ENCODE peak calls at places on chromosomes 3 and 15, in eight cellular contexts. One of them, this sample, is unnamed.

GRCh38 chr15:44710236-44711088 is 661 bp downstream of the PATL2 start:
- DNase-seq in K562: peak
- DNase-seq in breast epithelium: no peak
- DNase-seq in GM12878: peak
- DNase-seq in suprapubic skin: no peak
- DNase-seq in transverse colon: peak
- DNase-seq in endothelial cell of umbilical vein: no peak
- DNase-seq in HCT116: no peak
- DNase-seq in this sample: peak

GRCh38 chr3:177523991-177524438 is 326.7 kb upstream of the TBL1XR1 start:
- DNase-seq in K562: no peak
- DNase-seq in endothelial cell of umbilical vein: no peak
- DNase-seq in HCT116: no peak
- DNase-seq in suprapubic skin: no peak
- DNase-seq in breast epithelium: no peak
- DNase-seq in GM12878: no peak
- DNase-seq in transverse colon: no peak
- DNase-seq in this sample: no peak

GRCh38 chr3:155014953-155015352 is 65.2 kb upstream of the MME start:
- DNase-seq in K562: no peak
- DNase-seq in HCT116: no peak
- DNase-seq in suprapubic skin: no peak
- DNase-seq in GM12878: no peak
- DNase-seq in endothelial cell of umbilical vein: no peak
- DNase-seq in breast epithelium: no peak
- DNase-seq in transverse colon: no peak
- DNase-seq in this sample: no peak

GRCh38 chr15:82936966-82937647 is 15.4 kb downstream of the HOMER2 start:
- DNase-seq in K562: no peak
- DNase-seq in transverse colon: no peak
- DNase-seq in HCT116: no peak
- DNase-seq in endothelial cell of umbilical vein: no peak
- DNase-seq in GM12878: no peak
- DNase-seq in suprapubic skin: no peak
- DNase-seq in breast epithelium: no peak
- DNase-seq in this sample: no peak

GRCh38 chr3:170867143-170867542 is 2.9 kb downstream of the RPL22L1 start:
- DNase-seq in endothelial cell of umbilical vein: no peak
- DNase-seq in HCT116: no peak
- DNase-seq in K562: no peak
- DNase-seq in suprapubic skin: no peak
- DNase-seq in breast epithelium: no peak
- DNase-seq in transverse colon: no peak
- DNase-seq in GM12878: no peak
- DNase-seq in this sample: no peak

GRCh38 chr3:38170722-38171121 is 5.4 kb downstream of the OXSR1 start:
- DNase-seq in suprapubic skin: no peak
- DNase-seq in GM12878: no peak
- DNase-seq in breast epithelium: no peak
- DNase-seq in endothelial cell of umbilical vein: no peak
- DNase-seq in K562: no peak
- DNase-seq in transverse colon: no peak
- DNase-seq in HCT116: no peak
- DNase-seq in this sample: no peak

GRCh38 chr15:39658740-39659139 is 77.9 kb downstream of the THBS1 start:
- DNase-seq in breast epithelium: no peak
- DNase-seq in GM12878: no peak
- DNase-seq in suprapubic skin: no peak
- DNase-seq in transverse colon: no peak
- DNase-seq in K562: no peak
- DNase-seq in HCT116: no peak
- DNase-seq in endothelial cell of umbilical vein: no peak
- DNase-seq in this sample: no peak

GRCh38 chr15:52810346-52810745 is 20.2 kb upstream of the ONECUT1 start:
- DNase-seq in GM12878: no peak
- DNase-seq in breast epithelium: no peak
- DNase-seq in HCT116: no peak
- DNase-seq in transverse colon: no peak
- DNase-seq in suprapubic skin: no peak
- DNase-seq in K562: no peak
- DNase-seq in endothelial cell of umbilical vein: no peak
- DNase-seq in this sample: no peak

GRCh38 chr3:116702370-116702769 is 7.2 kb upstream of the TUSC7 start:
- DNase-seq in HCT116: no peak
- DNase-seq in endothelial cell of umbilical vein: no peak
- DNase-seq in breast epithelium: no peak
- DNase-seq in K562: no peak
- DNase-seq in suprapubic skin: no peak
- DNase-seq in transverse colon: no peak
- DNase-seq in GM12878: no peak
- DNase-seq in this sample: no peak

GRCh38 chr15:22974745-22975144 is 5.4 kb downstream of the CYFIP1 start:
- DNase-seq in breast epithelium: no peak
- DNase-seq in K562: no peak
- DNase-seq in suprapubic skin: peak
- DNase-seq in transverse colon: no peak
- DNase-seq in endothelial cell of umbilical vein: no peak
- DNase-seq in GM12878: no peak
- DNase-seq in HCT116: no peak
- DNase-seq in this sample: no peak

GRCh38 chr15:40259021-40259420 is 20.2 kb downstream of the PAK6 start:
- DNase-seq in endothelial cell of umbilical vein: no peak
- DNase-seq in transverse colon: no peak
- DNase-seq in K562: no peak
- DNase-seq in suprapubic skin: no peak
- DNase-seq in breast epithelium: no peak
- DNase-seq in GM12878: no peak
- DNase-seq in HCT116: no peak
- DNase-seq in this sample: no peak

DNA sequence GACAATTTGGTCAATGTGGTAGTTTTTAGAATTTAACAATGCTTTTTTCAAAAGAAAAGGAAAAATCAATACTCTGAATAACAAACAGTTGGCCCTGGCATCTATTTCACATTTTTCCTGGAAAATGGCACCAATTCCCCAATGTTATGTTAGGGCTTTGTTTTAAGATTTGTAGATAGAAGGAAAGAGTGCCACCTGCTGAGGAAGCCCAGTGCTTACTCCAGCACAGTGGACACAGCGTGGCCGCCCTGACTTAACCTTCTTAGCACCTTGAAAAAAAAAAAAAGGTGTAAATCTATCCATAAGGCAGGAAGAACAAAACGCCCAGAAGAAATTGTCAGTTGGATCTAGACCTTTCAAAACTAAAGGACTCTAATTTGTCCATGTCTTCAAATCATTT is 110.7 kb upstream of the CNTN4 start:
- DNase-seq in breast epithelium: no peak
- DNase-seq in HCT116: no peak
- DNase-seq in transverse colon: peak
- DNase-seq in K562: no peak
- DNase-seq in GM12878: no peak
- DNase-seq in suprapubic skin: no peak
- DNase-seq in endothelial cell of umbilical vein: peak
- DNase-seq in this sample: no peak
- TF ChIP-seq CTCF in breast epithelium: no peak
- TF ChIP-seq CTCF in HCT116: no peak
- TF ChIP-seq CTCF in transverse colon: peak
- TF ChIP-seq CTCF in K562: no peak
- TF ChIP-seq CTCF in GM12878: no peak
- TF ChIP-seq CTCF in suprapubic skin: no peak
- TF ChIP-seq CTCF in endothelial cell of umbilical vein: peak
- TF ChIP-seq CTCF in this sample: no peak

DNA sequence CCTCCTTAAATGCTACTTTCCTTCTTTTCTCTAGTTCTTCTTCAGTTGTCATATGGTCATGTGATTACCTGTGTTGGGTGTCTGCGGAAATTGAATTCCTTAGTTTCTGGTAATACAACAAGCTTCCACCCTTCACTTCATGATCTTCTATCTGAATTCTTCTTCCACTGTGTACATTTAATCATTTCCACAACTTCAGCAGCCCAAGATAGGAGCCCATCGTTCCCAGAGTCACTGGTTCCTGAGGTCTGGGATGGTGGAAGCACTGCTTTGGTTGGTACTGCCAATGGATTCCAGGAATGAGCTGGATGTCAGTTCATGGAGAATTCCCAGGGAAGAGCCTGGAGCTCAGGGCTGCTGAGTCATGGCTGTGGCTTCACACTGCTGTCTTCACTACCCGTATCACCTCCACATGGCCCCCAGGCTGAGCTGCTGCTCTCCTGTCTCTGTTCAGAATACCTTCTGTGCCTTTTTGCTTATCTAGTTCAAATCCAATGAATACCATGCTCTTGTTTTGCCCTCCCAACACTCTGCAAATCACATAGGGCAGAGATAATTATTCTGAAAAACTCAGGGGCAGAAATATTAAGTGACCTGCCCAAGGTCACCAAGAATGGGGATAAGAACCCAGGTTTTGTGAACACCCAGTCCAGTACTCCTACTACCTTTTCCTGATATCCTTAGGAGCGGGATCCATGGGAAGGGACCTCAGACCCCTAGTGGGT is 98.5 kb downstream of the RPL39L start:
- DNase-seq in endothelial cell of umbilical vein: peak
- DNase-seq in GM12878: no peak
- DNase-seq in breast epithelium: no peak
- DNase-seq in suprapubic skin: no peak
- DNase-seq in transverse colon: no peak
- DNase-seq in K562: no peak
- DNase-seq in HCT116: no peak
- DNase-seq in this sample: no peak
- TF ChIP-seq POLR2A in endothelial cell of umbilical vein: no peak
- TF ChIP-seq POLR2A in GM12878: peak
- TF ChIP-seq POLR2A in breast epithelium: no peak
- TF ChIP-seq POLR2A in suprapubic skin: no peak
- TF ChIP-seq POLR2A in transverse colon: no peak
- TF ChIP-seq POLR2A in K562: no peak
- TF ChIP-seq POLR2A in HCT116: no peak
- TF ChIP-seq POLR2A in this sample: no peak

GRCh38 chr3:122793568-122794416 is at the start of gene HSPBAP1:
- DNase-seq in GM12878: peak
- DNase-seq in suprapubic skin: peak
- DNase-seq in breast epithelium: peak
- DNase-seq in transverse colon: peak
- DNase-seq in K562: peak
- DNase-seq in endothelial cell of umbilical vein: peak
- DNase-seq in HCT116: peak
- DNase-seq in this sample: peak
- TF ChIP-seq POLR2AphosphoS5 in GM12878: peak
- TF ChIP-seq POLR2AphosphoS5 in suprapubic skin: no peak
- TF ChIP-seq POLR2AphosphoS5 in breast epithelium: peak
- TF ChIP-seq POLR2AphosphoS5 in transverse colon: peak
- TF ChIP-seq POLR2AphosphoS5 in K562: no peak
- TF ChIP-seq POLR2AphosphoS5 in endothelial cell of umbilical vein: peak
- TF ChIP-seq POLR2AphosphoS5 in HCT116: peak
- TF ChIP-seq POLR2AphosphoS5 in this sample: peak

GRCh38 chr15:57743424-57743823 is 36.9 kb downstream of the POLR2M start:
- DNase-seq in suprapubic skin: no peak
- DNase-seq in HCT116: no peak
- DNase-seq in K562: peak
- DNase-seq in transverse colon: no peak
- DNase-seq in GM12878: no peak
- DNase-seq in endothelial cell of umbilical vein: peak
- DNase-seq in breast epithelium: no peak
- DNase-seq in this sample: no peak
- TF ChIP-seq CTCF in suprapubic skin: no peak
- TF ChIP-seq CTCF in HCT116: peak
- TF ChIP-seq CTCF in K562: peak
- TF ChIP-seq CTCF in transverse colon: no peak
- TF ChIP-seq CTCF in GM12878: peak
- TF ChIP-seq CTCF in endothelial cell of umbilical vein: no peak
- TF ChIP-seq CTCF in breast epithelium: no peak
- TF ChIP-seq CTCF in this sample: no peak

DNA sequence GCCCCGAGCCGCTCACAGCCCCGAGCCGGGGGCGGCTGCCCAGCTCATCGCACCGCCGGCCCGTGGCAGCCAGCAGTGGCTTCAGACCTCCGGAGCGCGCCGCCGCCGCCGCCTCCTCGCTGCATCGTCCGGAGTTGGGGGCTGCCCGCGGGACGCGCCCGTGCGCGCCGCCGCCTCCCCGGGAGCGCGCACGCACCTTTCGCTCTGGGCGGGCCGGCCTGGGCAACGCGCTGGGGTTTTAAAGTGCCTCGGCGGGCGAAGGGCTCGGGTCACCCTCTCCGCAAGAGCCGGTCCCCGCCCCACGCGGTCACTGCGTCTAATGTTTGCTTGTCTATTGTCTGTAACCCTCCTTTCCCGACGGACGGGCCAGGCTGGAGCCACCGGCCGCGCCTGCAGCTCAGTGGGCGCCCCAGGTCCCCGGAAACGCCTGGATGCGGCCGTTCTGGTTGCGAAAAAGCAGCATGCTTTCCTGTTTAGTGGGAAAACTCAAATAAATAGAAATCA is at the start of gene RYK:
- DNase-seq in endothelial cell of umbilical vein: peak
- DNase-seq in HCT116: peak
- DNase-seq in K562: peak
- DNase-seq in breast epithelium: peak
- DNase-seq in transverse colon: peak
- DNase-seq in suprapubic skin: peak
- DNase-seq in GM12878: no peak
- DNase-seq in this sample: peak
- TF ChIP-seq POLR2A in endothelial cell of umbilical vein: peak
- TF ChIP-seq POLR2A in HCT116: peak
- TF ChIP-seq POLR2A in K562: peak
- TF ChIP-seq POLR2A in breast epithelium: peak
- TF ChIP-seq POLR2A in transverse colon: peak
- TF ChIP-seq POLR2A in suprapubic skin: peak
- TF ChIP-seq POLR2A in GM12878: peak
- TF ChIP-seq POLR2A in this sample: peak